ENCODE peak calls at places on chromosomes 4 and X, in ten cellular contexts. X is right atrium auricular region, R is K562, K is breast epithelium, M is thoracic aorta, B is SK-N-SH, S is vagina, W is hepatocyte, Z is tibial artery, C is IMR-90. P is an unnamed sample.

GRCh38 chr4:94603170-94603747 is 151.5 kb downstream of the PDLIM5 start:
- DNase-seq in B (no peak), S (no peak), C (peak; percentile 96), Z (peak; percentile 28), R (no peak), M (peak; percentile 13), X (no peak), K (no peak), W (peak; percentile 22), P (peak; percentile 18)

GRCh38 chr4:27278615-27279014 is 418.0 kb downstream of the STIM2 start:
- DNase-seq in W (peak; percentile 68), K (no peak), Z (no peak), X (no peak), R (peak; percentile 11), B (no peak), M (no peak), S (no peak), C (peak; percentile 7), P (no peak)

GRCh38 chrX:41481264-41482109 is 34.3 kb downstream of the NYX start:
- DNase-seq in R (peak; percentile 50), S (no peak), K (no peak), Z (no peak), C (no peak), B (peak; percentile 55), W (no peak), X (no peak), M (no peak), P (no peak)

GRCh38 chr4:155529197-155529596 is 137.5 kb upstream of the GUCY1A1 start:
- DNase-seq in B (peak; percentile 23), S (no peak), Z (no peak), C (no peak), W (no peak), R (no peak), X (no peak), K (no peak), M (no peak), P (no peak)

GRCh38 chr4:182192511-182193181 is 50.6 kb upstream of the TENM3 start:
- DNase-seq in K (no peak), B (no peak), R (no peak), C (peak; percentile 66), S (no peak), W (no peak), M (no peak), X (no peak), Z (no peak), P (peak; percentile 93)

GRCh38 chr4:3436798-3437581 is 4.8 kb upstream of the HGFAC start:
- DNase-seq in S (no peak), B (no peak), M (no peak), W (peak; percentile 51), C (peak; percentile 35), Z (no peak), R (no peak), K (peak; percentile 82), X (no peak), P (peak; percentile 88)

GRCh38 chrX:100424012-100424411 is 13.9 kb upstream of the PCDH19 start:
- DNase-seq in W (no peak), X (no peak), M (no peak), K (no peak), S (no peak), C (no peak), R (no peak), Z (no peak), B (no peak), P (no peak)

GRCh38 chr4:76562161-76562560 is 127.1 kb downstream of the SHROOM3 start:
- DNase-seq in M (no peak), Z (no peak), W (no peak), R (no peak), B (no peak), K (no peak), S (no peak), C (peak; percentile 91), X (no peak), P (no peak)

GRCh38 chrX:131812847-131813825 is 210.0 kb upstream of the STK26 start:
- DNase-seq in K (peak; percentile 87), Z (no peak), B (peak; percentile 36), S (no peak), X (peak; percentile 85), W (no peak), R (peak; percentile 68), C (peak; percentile 79), M (no peak), P (no peak)

GRCh38 chr4:25253072-25253447 is 19.2 kb downstream of the PI4K2B start:
- DNase-seq in Z (no peak), W (no peak), M (no peak), R (no peak), K (no peak), S (no peak), B (no peak), C (peak; percentile 1), X (no peak), P (peak; percentile 36)

GRCh38 chr4:8427761-8428287 is 12.7 kb downstream of the ACOX3 start:
- DNase-seq in C (peak; percentile 33), R (no peak), S (no peak), M (peak; percentile 21), W (peak; percentile 40), Z (peak; percentile 33), X (no peak), B (peak; percentile 39), K (peak; percentile 66), P (no peak)

GRCh38 chr4:128958194-128958593 is 135.1 kb downstream of the SCLT1 start:
- DNase-seq in C (peak; percentile 6), X (no peak), M (no peak), Z (no peak), W (peak; percentile 13), S (no peak), R (no peak), K (no peak), B (no peak), P (no peak)

GRCh38 chr4:169604903-169605331 is 7.5 kb downstream of the NEK1 start:
- DNase-seq in M (no peak), Z (no peak), R (no peak), X (no peak), B (peak; percentile 36), K (no peak), W (no peak), C (no peak), S (no peak), P (no peak)

GRCh38 chrX:74924449-74925209 is 623 bp downstream of the NEXMIF start:
- DNase-seq in Z (peak; percentile 33), R (no peak), X (no peak), M (no peak), S (no peak), K (peak; percentile 21), B (peak; percentile 65), C (no peak), W (peak; percentile 63), P (no peak)

GRCh38 chr4:178577933-178578332 is 1135.7 kb upstream of the AGA start:
- DNase-seq in Z (no peak), K (no peak), W (no peak), S (no peak), B (peak; percentile 12), X (no peak), R (no peak), C (no peak), M (no peak), P (no peak)

GRCh38 chr4:110049951-110050925 is 137.6 kb downstream of the EGF start:
- DNase-seq in K (no peak), S (no peak), Z (peak; percentile 38), C (peak; percentile 52), X (no peak), W (peak; percentile 57), M (no peak), B (peak; percentile 38), R (peak; percentile 48), P (peak; percentile 13)

GRCh38 chrX:153956044-153956907 is 11.8 kb upstream of the RENBP start:
- DNase-seq in C (no peak), K (no peak), B (no peak), R (no peak), S (no peak), X (no peak), Z (no peak), M (no peak), W (no peak), P (no peak)

GRCh38 chr4:139735381-139736256 is 70.0 kb downstream of the MGST2 start:
- DNase-seq in K (no peak), M (no peak), W (peak; percentile 58), X (peak; percentile 57), B (peak; percentile 94), S (no peak), C (no peak), Z (peak; percentile 36), R (no peak), P (peak; percentile 3)

GRCh38 chrX:21354725-21355124 is 19.5 kb upstream of the CNKSR2 start:
- DNase-seq in K (no peak), R (no peak), X (no peak), Z (no peak), W (no peak), M (no peak), S (no peak), B (no peak), C (no peak), P (no peak)
- TF ChIP-seq CTCF in K (no peak), R (no peak), X (no peak), Z (no peak), W (no peak), M (no peak), S (no peak), B (no peak), C (no peak), P (no peak)

DNA sequence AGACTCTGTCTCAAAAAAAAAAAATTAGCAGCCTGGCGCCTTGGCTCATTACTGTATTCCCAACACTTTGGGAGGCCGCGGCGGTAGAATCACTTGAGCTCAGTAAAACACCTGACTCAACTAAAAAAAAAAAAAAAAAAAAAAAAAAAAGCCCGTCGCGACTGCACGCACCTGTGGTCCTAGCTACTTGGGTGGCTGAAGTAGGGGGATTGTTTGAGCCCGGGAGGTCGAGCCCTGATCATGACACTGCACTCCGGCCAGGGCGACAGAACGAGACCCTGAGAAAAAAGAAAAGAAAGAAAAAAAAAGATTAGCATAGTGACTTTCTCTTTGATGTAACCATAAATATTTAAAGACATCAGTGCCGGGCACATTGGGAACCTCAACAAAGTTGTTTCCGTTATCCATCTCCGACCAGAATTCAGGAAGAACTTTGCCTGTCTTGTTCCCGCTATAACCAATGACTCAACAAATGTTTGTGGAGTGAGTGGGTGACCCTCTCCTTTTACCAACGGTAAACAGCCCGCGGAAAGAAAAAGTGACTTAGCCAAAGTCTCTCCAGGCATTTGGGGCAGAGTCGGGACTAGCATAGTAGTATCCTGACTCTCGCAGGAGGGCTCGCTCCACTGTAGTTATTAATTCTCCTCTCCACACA is 553 bp upstream of the MED28 start:
- DNase-seq in S (no peak), Z (peak; percentile 40), M (no peak), W (peak; percentile 23), X (no peak), C (peak; percentile 87), B (no peak), K (no peak), R (no peak), P (peak; percentile 83)
- H3K4me1 ChIP-seq in S (peaks cover 42% of the 10 kb centered on the region), Z (no peaks in the 10 kb centered on the region), M (peaks cover 37% of the 10 kb centered on the region), W (peaks cover 13% of the 10 kb centered on the region), X (no peaks in the 10 kb centered on the region), C (peaks cover 5% of the 10 kb centered on the region), B (no peaks in the 10 kb centered on the region), K (no peaks in the 10 kb centered on the region), R (peaks cover 15% of the 10 kb centered on the region), P (peaks cover 12% of the 10 kb centered on the region)

GRCh38 chrX:40146471-40147398 is 49.0 kb upstream of the BCOR start:
- DNase-seq in K (no peak), C (peak; percentile 46), B (peak; percentile 65), W (peak; percentile 75), M (no peak), S (no peak), Z (no peak), R (no peak), X (no peak), P (no peak)
- H3K27me3 ChIP-seq in K (peaks cover 92% of the 10 kb centered on the region), C (peaks cover 31% of the 10 kb centered on the region), B (peaks cover 38% of the 10 kb centered on the region), W (peaks cover 75% of the 10 kb centered on the region), M (no peaks in the 10 kb centered on the region), S (peaks cover 2% of the 10 kb centered on the region), Z (no peaks in the 10 kb centered on the region), R (no peaks in the 10 kb centered on the region), X (no peaks in the 10 kb centered on the region), P (no peaks in the 10 kb centered on the region)

GRCh38 chr4:89803915-89804314 is 33.0 kb downstream of the SNCA start:
- DNase-seq in W (no peak), Z (no peak), S (no peak), R (no peak), K (no peak), X (no peak), C (no peak), B (no peak), M (no peak), P (no peak)
- TF ChIP-seq CTCF in W (no peak), Z (no peak), S (no peak), R (no peak), K (no peak), X (no peak), C (no peak), B (no peak), M (no peak), P (no peak)